ENCODE peak calls at places on chromosomes 2 and 18, in five cellular contexts. T is posterior vena cava, E is sciatic nerve, Q is brain microvascular endothelial cell, D is SHP77. F is an unnamed sample.

GRCh38 chr2:190436552-190436951 is 28.4 kb downstream of the MFSD6 start:
- DNase-seq in T (no peak), E (no peak), Q (no peak), D (no peak), F (no peak)

GRCh38 chr2:24919100-24919976 is 699 bp downstream of the ADCY3 start:
- DNase-seq in T (peak; percentile 83), E (peak; percentile 71), Q (no peak), D (peak; percentile 17), F (no peak)

GRCh38 chr2:98757904-98758421 is 27.0 kb upstream of the MGAT4A start:
- DNase-seq in T (peak; percentile 88), E (peak; percentile 70), Q (peak; percentile 86), D (peak; percentile 53), F (no peak)

GRCh38 chr2:61452392-61452791 is 18.5 kb downstream of the USP34 start:
- DNase-seq in T (no peak), E (no peak), Q (no peak), D (no peak), F (no peak)

GRCh38 chr2:124426630-124427029 is 401.5 kb downstream of the CNTNAP5 start:
- DNase-seq in T (no peak), E (no peak), Q (no peak), D (no peak), F (no peak)

GRCh38 chr18:49225160-49225559 is 235.3 kb downstream of the DYM start:
- DNase-seq in T (no peak), E (no peak), Q (no peak), D (no peak), F (no peak)

GRCh38 chr2:101930019-101930418 is 61.7 kb upstream of the IL1R2 start:
- DNase-seq in T (no peak), E (no peak), Q (no peak), D (no peak), F (no peak)

GRCh38 chr2:197348721-197349337 is 38.2 kb upstream of the ANKRD44 start:
- DNase-seq in T (no peak), E (no peak), Q (no peak), D (no peak), F (peak; percentile 11)

GRCh38 chr18:79169958-79170555 is 100.9 kb downstream of the ATP9B start:
- DNase-seq in T (no peak), E (no peak), Q (no peak), D (no peak), F (no peak)

GRCh38 chr2:99205491-99205890 is 24.5 kb downstream of the MRPL30 start:
- DNase-seq in T (no peak), E (no peak), Q (no peak), D (no peak), F (no peak)

GRCh38 chr2:222623756-222624309 is 32.1 kb downstream of the FARSB start:
- DNase-seq in T (no peak), E (no peak), Q (no peak), D (no peak), F (no peak)

GRCh38 chr18:48994926-48995835 is 44.4 kb upstream of the SMAD7 start:
- DNase-seq in T (no peak), E (no peak), Q (no peak), D (no peak), F (no peak)

GRCh38 chr2:167914969-167915368 is 332.4 kb downstream of the STK39 start:
- DNase-seq in T (no peak), E (no peak), Q (no peak), D (no peak), F (no peak)

GRCh38 chr2:156342252-156343095 is 10.0 kb upstream of the NR4A2 start:
- DNase-seq in T (peak; percentile 99), E (peak; percentile 99), Q (peak; percentile 87), D (peak; percentile 73), F (peak; percentile 70)

GRCh38 chr2:166334800-166335199 is 40.9 kb downstream of the SCN9A start:
- DNase-seq in T (no peak), E (no peak), Q (no peak), D (no peak), F (no peak)

GRCh38 chr2:187165936-187166335 is 282.1 kb downstream of the CALCRL start:
- DNase-seq in T (no peak), E (no peak), Q (no peak), D (no peak), F (no peak)